ENCODE peak calls at places on chromosome 14, in ten cellular contexts. I, S, E, X, Q, Y, P, O, R and H are unnamed samples.

GRCh38 chr14:101101456-101102056 is 198.0 kb upstream of the RTL1 start:
- DNase-seq in P (no peak), Q (no peak), S (no peak), I (peak), Y (no peak), R (no peak), O (no peak), E (no peak), X (peak), H (peak)

GRCh38 chr14:105173901-105174894 is 5.6 kb upstream of the JAG2 start:
- DNase-seq in X (no peak), S (no peak), Q (no peak), R (no peak), Y (no peak), P (no peak), O (no peak), E (peak), I (no peak), H (no peak)

GRCh38 chr14:93648440-93649168 is 139.7 kb downstream of the PRIMA1 start:
- DNase-seq in I (no peak), O (peak), E (no peak), R (no peak), P (no peak), S (no peak), Q (no peak), X (no peak), Y (no peak), H (no peak)

GRCh38 chr14:24246765-24247212 is 4.4 kb upstream of the TINF2 start:
- DNase-seq in X (no peak), R (peak), Y (no peak), I (no peak), P (no peak), S (no peak), O (no peak), Q (peak), E (peak), H (no peak)

GRCh38 chr14:24243336-24243836 is 963 bp upstream of the TINF2 start:
- DNase-seq in R (no peak), Q (peak), E (no peak), S (no peak), Y (no peak), I (no peak), P (no peak), O (peak), X (no peak), H (peak)

GRCh38 chr14:100537701-100538565 is 49.3 kb downstream of the BEGAIN start:
- DNase-seq in E (peak), X (no peak), S (no peak), R (no peak), I (peak), O (no peak), Q (no peak), P (no peak), Y (no peak), H (peak)

GRCh38 chr14:60310086-60310684 is 61.2 kb downstream of the PPM1A start:
- DNase-seq in I (no peak), R (no peak), S (no peak), X (no peak), Q (no peak), Y (no peak), E (no peak), P (no peak), O (no peak), H (no peak)

GRCh38 chr14:61747342-61747741 is 14.9 kb upstream of the SNAPC1 start:
- DNase-seq in R (no peak), Y (no peak), P (no peak), I (no peak), O (no peak), E (no peak), X (no peak), Q (no peak), S (no peak), H (no peak)

GRCh38 chr14:59213368-59214315 is 25.2 kb downstream of the DAAM1 start:
- DNase-seq in I (no peak), Q (no peak), O (peak), R (no peak), E (no peak), P (no peak), S (no peak), Y (no peak), X (no peak), H (no peak)

GRCh38 chr14:104316723-104317499 is 178.5 kb downstream of the KIF26A start:
- DNase-seq in I (no peak), P (no peak), E (no peak), S (peak), Y (no peak), R (no peak), O (no peak), Q (peak), X (no peak), H (no peak)

GRCh38 chr14:32998433-32998832 is 59.8 kb downstream of the NPAS3 start:
- DNase-seq in O (no peak), X (no peak), S (no peak), P (no peak), E (no peak), R (no peak), I (no peak), Q (no peak), Y (no peak), H (no peak)

DNA sequence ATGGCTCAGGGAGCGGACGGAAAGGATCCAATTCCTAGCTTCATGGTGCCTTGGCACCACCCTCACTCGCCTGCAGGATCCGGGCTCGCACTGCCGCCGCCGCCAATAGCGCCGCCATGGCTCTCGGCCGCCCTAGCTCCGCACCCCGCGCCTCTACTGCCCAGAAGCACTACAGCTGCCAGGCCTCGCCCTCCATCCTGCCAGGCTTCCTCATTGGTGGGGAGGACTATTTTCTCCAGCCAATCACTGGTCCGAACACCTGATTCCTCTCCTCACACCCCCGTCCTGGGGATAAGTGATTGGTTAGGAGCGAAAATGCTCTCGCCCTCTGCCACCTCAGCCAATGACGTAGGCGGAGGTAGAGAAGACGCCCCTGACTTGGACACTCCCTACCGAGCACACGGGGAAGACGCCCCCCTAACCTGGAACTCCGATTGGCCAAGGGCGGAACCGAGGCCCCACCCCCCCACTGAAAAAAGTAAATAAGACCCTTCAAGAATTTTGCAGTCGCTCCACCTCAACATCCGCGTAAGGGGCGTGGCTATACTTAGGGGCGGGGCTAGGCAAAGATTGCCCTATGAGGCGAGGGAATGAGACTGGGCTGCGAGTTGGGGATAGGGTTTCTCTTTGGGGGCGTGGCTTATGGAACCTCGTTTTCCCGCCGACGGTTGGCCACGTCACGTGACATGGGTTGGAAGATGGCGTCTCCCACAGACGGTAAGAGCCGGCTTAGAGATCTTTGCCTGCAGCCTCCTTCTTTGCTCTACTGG is at the start of the genes ALDH6A1 and LIN52:
- DNase-seq in P (peak), E (peak), X (peak), Q (peak), Y (peak), I (peak), R (peak), O (peak), S (peak), H (peak)
- TF ChIP-seq POLR2AphosphoS5 in P (peak), E (peak), X (peak), Q (peak), Y (peak), I (peak), R (peak), O (peak), S (peak), H (peak)

GRCh38 chr14:73246387-73247150 is 9.3 kb downstream of the PAPLN start:
- DNase-seq in X (no peak), E (no peak), O (no peak), R (no peak), S (no peak), I (no peak), P (no peak), Y (no peak), Q (no peak), H (no peak)
- H3K27ac ChIP-seq in X (no peak), E (no peak), O (no peak), R (peak), S (no peak), I (no peak), P (peak), Y (no peak), Q (no peak), H (no peak)

GRCh38 chr14:77044776-77045569 is 16.5 kb upstream of the IRF2BPL start:
- DNase-seq in I (no peak), O (peak), S (no peak), R (no peak), P (no peak), Q (no peak), E (peak), Y (no peak), X (no peak), H (peak)
- TF ChIP-seq EP300 in I (no peak), O (peak), S (no peak), R (no peak), P (no peak), Q (peak), E (no peak), Y (no peak), X (no peak), H (no peak)

GRCh38 chr14:90642239-90642717 is 174.0 kb downstream of the TTC7B start:
- DNase-seq in O (peak), P (no peak), X (no peak), R (no peak), E (no peak), I (no peak), S (no peak), Q (no peak), Y (peak), H (no peak)
- TF ChIP-seq POLR2AphosphoS5 in O (no peak), P (no peak), X (peak), R (no peak), E (no peak), I (no peak), S (no peak), Q (no peak), Y (no peak), H (no peak)

GRCh38 chr14:103142031-103142430 is 18.8 kb downstream of the TNFAIP2 start:
- DNase-seq in O (no peak), Q (no peak), S (no peak), P (no peak), R (no peak), X (no peak), E (no peak), I (no peak), Y (no peak), H (no peak)
- H3K27ac ChIP-seq in O (no peak), Q (no peak), S (no peak), P (no peak), R (no peak), X (no peak), E (no peak), I (no peak), Y (no peak), H (no peak)